ENCODE peak calls at places on chromosomes 3 and 15, in seven cellular contexts. Y is HEK293T; F is HFF-Myc; L is NCI-H1417; T is tibial artery; O is activated effector memory CD4-positive, alpha-beta T cell treated with Interleukin-2 at 50 U/mL for 16 hours; V is GF-D8. J is an unnamed sample.

GRCh38 chr15:80989518-80990478 is at the start of gene MESD:
- DNase-seq in Y (peak; percentile 100), O (peak; percentile 94), V (peak; percentile 79), F (peak; percentile 70), T (peak; percentile 97), L (peak; percentile 98), J (peak; percentile 98)

GRCh38 chr3:176697284-176697889 is 499.9 kb downstream of the TBL1XR1 start:
- DNase-seq in O (no peak), F (no peak), V (no peak), T (no peak), Y (peak; percentile 15), L (no peak), J (no peak)

GRCh38 chr3:166324401-166324800 is 487.2 kb upstream of the BCHE start:
- DNase-seq in V (no peak), O (no peak), T (no peak), Y (no peak), L (no peak), F (no peak), J (no peak)

GRCh38 chr15:62588930-62589655 is 424.0 kb upstream of the C2CD4B start:
- DNase-seq in T (no peak), V (no peak), F (peak; percentile 35), L (no peak), Y (no peak), O (no peak), J (no peak)

GRCh38 chr3:31142139-31142538 is 247.7 kb upstream of the GADL1 start:
- DNase-seq in T (no peak), F (no peak), O (no peak), Y (no peak), V (no peak), L (peak; percentile 33), J (no peak)

GRCh38 chr3:15877813-15878212 is 80.0 kb upstream of the ANKRD28 start:
- DNase-seq in T (no peak), L (no peak), V (no peak), F (no peak), Y (no peak), O (no peak), J (no peak)

GRCh38 chr3:48990636-48991421 is 788 bp downstream of the P4HTM start:
- DNase-seq in O (peak; percentile 10), V (no peak), T (no peak), Y (no peak), L (peak; percentile 65), F (no peak), J (no peak)

GRCh38 chr3:1908651-1909445 is 189.8 kb upstream of the CNTN4 start:
- DNase-seq in O (no peak), V (no peak), T (no peak), Y (no peak), F (no peak), L (peak; percentile 40), J (no peak)

GRCh38 chr3:49716691-49717538 is 2.6 kb downstream of the AMIGO3 start:
- DNase-seq in O (no peak), T (no peak), L (no peak), F (no peak), V (no peak), Y (no peak), J (no peak)

GRCh38 chr3:119255214-119255613 is 14.5 kb upstream of the B4GALT4 start:
- DNase-seq in T (no peak), L (no peak), Y (no peak), V (no peak), F (no peak), O (no peak), J (no peak)

GRCh38 chr3:61452536-61452991 is 108.8 kb upstream of the PTPRG start:
- DNase-seq in Y (no peak), T (no peak), O (no peak), F (no peak), V (no peak), L (no peak), J (no peak)

GRCh38 chr3:123641084-123641462 is 56.2 kb upstream of the HACD2 start:
- DNase-seq in O (no peak), F (no peak), V (no peak), T (no peak), L (no peak), Y (no peak), J (no peak)

GRCh38 chr3:75101329-75102147 is 487.1 kb upstream of the CNTN3 start:
- DNase-seq in Y (no peak), F (no peak), O (no peak), V (no peak), L (no peak), T (no peak), J (no peak)

GRCh38 chr3:194424953-194425352 is 25.9 kb upstream of the GP5 start:
- DNase-seq in L (no peak), Y (no peak), O (no peak), F (no peak), T (no peak), V (no peak), J (no peak)

GRCh38 chr3:195895078-195895899 is 13.1 kb downstream of the TNK2 start:
- DNase-seq in T (peak; percentile 54), V (no peak), L (peak; percentile 81), O (peak; percentile 61), F (no peak), Y (peak; percentile 49), J (no peak)

GRCh38 chr3:46469680-46470357 is 5.1 kb upstream of the LTF start:
- DNase-seq in T (no peak), F (no peak), Y (no peak), L (no peak), O (no peak), V (peak; percentile 34), J (no peak)

GRCh38 chr3:48214225-48214624 is 9.1 kb upstream of the CAMP start:
- DNase-seq in V (no peak), O (no peak), L (no peak), F (no peak), T (no peak), Y (no peak), J (no peak)

GRCh38 chr15:64144565-64145281 is 6.8 kb upstream of the SNX22 start:
- DNase-seq in T (no peak), Y (no peak), O (no peak), F (no peak), V (no peak), L (no peak), J (no peak)

GRCh38 chr15:91099616-91100560 is at the start of gene SV2B:
- DNase-seq in V (no peak), Y (peak; percentile 46), L (peak; percentile 91), O (peak; percentile 20), T (peak; percentile 29), F (no peak), J (no peak)

GRCh38 chr3:101938262-101938847 is 89.0 kb downstream of the NFKBIZ start:
- DNase-seq in Y (no peak), O (no peak), F (no peak), L (no peak), T (no peak), V (peak; percentile 66), J (no peak)

GRCh38 chr3:40476478-40477470 is at the start of gene ZNF619:
- DNase-seq in O (peak; percentile 42), T (peak; percentile 74), Y (peak; percentile 50), V (peak; percentile 33), L (peak; percentile 71), F (peak; percentile 24), J (peak; percentile 55)

J was measured in tibial nerve.